ENCODE peak calls at places on chromosome 9, in nine cellular contexts. E, S, A, D, J, I, W, T and G are unnamed samples.
A peak's percentile ranks its signal among the peaks of the same experiment; 100 is the strongest.

GRCh38 chr9:38066167-38066906 is 2.7 kb downstream of the SHB start:
- DNase-seq in E (no peak), S (no peak), A (no peak), D (no peak), J (no peak), I (no peak), W (peak; percentile 71), T (no peak), G (no peak)

GRCh38 chr9:112711050-112711689 is 6.7 kb downstream of the INIP start:
- DNase-seq in E (peak; percentile 41), S (peak; percentile 70), A (peak; percentile 38), D (no peak), J (no peak), I (no peak), W (peak; percentile 29), T (no peak), G (peak; percentile 2)

GRCh38 chr9:91245432-91246313 is 116.0 kb downstream of the AUH start:
- DNase-seq in E (peak; percentile 32), S (peak; percentile 36), A (no peak), D (no peak), J (peak; percentile 67), I (no peak), W (peak; percentile 23), T (no peak), G (no peak)

GRCh38 chr9:5953743-5954707 is 61.4 kb downstream of the RANBP6 start:
- DNase-seq in E (no peak), S (peak; percentile 27), A (no peak), D (no peak), J (no peak), I (no peak), W (peak; percentile 55), T (no peak), G (no peak)

GRCh38 chr9:37443566-37443965 is 21.1 kb downstream of the GRHPR start:
- DNase-seq in E (no peak), S (no peak), A (no peak), D (no peak), J (no peak), I (no peak), W (no peak), T (no peak), G (no peak)

GRCh38 chr9:93081081-93081529 is 14.9 kb upstream of the CARD19 start:
- DNase-seq in E (peak; percentile 26), S (peak; percentile 68), A (peak; percentile 17), D (peak; percentile 8), J (no peak), I (peak; percentile 38), W (no peak), T (peak; percentile 6), G (no peak)

GRCh38 chr9:87556039-87556438 is 58.4 kb downstream of the DAPK1 start:
- DNase-seq in E (no peak), S (no peak), A (no peak), D (no peak), J (no peak), I (no peak), W (peak; percentile 32), T (no peak), G (no peak)

GRCh38 chr9:84811726-84812074 is 142.2 kb downstream of the NTRK2 start:
- DNase-seq in E (no peak), S (no peak), A (no peak), D (no peak), J (no peak), I (no peak), W (no peak), T (no peak), G (no peak)

GRCh38 chr9:115691686-115692085 is 461.9 kb upstream of the PAPPA start:
- DNase-seq in E (peak; percentile 83), S (peak; percentile 67), A (no peak), D (no peak), J (peak; percentile 54), I (no peak), W (no peak), T (no peak), G (no peak)

GRCh38 chr9:131714821-131715220 is 25.1 kb downstream of the RAPGEF1 start:
- DNase-seq in E (no peak), S (no peak), A (no peak), D (no peak), J (no peak), I (no peak), W (no peak), T (no peak), G (no peak)

GRCh38 chr9:98805506-98806272 is 1.8 kb upstream of the GALNT12 start:
- DNase-seq in E (peak; percentile 75), S (peak; percentile 91), A (no peak), D (no peak), J (no peak), I (no peak), W (peak; percentile 85), T (no peak), G (no peak)

GRCh38 chr9:113164536-113165300 is 13.9 kb downstream of the SLC31A2 start:
- DNase-seq in E (peak; percentile 62), S (peak; percentile 77), A (peak; percentile 21), D (peak; percentile 65), J (no peak), I (peak; percentile 58), W (no peak), T (no peak), G (no peak)

GRCh38 chr9:81874926-81875325 is 53.3 kb upstream of the SPATA31D4 start:
- DNase-seq in E (peak; percentile 91), S (peak; percentile 90), A (no peak), D (no peak), J (peak; percentile 85), I (no peak), W (no peak), T (no peak), G (no peak)

GRCh38 chr9:124012368-124013262 is 1.0 kb downstream of the LHX2 start:
- DNase-seq in E (no peak), S (no peak), A (no peak), D (no peak), J (no peak), I (no peak), W (no peak), T (no peak), G (no peak)

GRCh38 chr9:84170521-84171141 is 169.9 kb downstream of the SLC28A3 start:
- DNase-seq in E (peak; percentile 98), S (peak; percentile 98), A (peak; percentile 46), D (peak; percentile 60), J (peak; percentile 90), I (peak; percentile 86), W (peak; percentile 69), T (no peak), G (no peak)

GRCh38 chr9:12838546-12838945 is 63.7 kb downstream of the LURAP1L start:
- DNase-seq in E (peak; percentile 50), S (peak; percentile 62), A (no peak), D (no peak), J (no peak), I (no peak), W (no peak), T (no peak), G (no peak)

GRCh38 chr9:103889989-103890388 is 204.1 kb upstream of the SMC2 start:
- DNase-seq in E (no peak), S (no peak), A (no peak), D (no peak), J (no peak), I (no peak), W (no peak), T (no peak), G (no peak)

GRCh38 chr9:136238342-136238732 is 7.3 kb downstream of the QSOX2 start:
- DNase-seq in E (no peak), S (no peak), A (no peak), D (no peak), J (no peak), I (no peak), W (no peak), T (no peak), G (no peak)
- H3K4me1 ChIP-seq in E (no peaks in the 10 kb centered on the region), S (peaks cover 11% of the 10 kb centered on the region), A (peaks cover under 1% of the 10 kb centered on the region), D (no peaks in the 10 kb centered on the region), J (peaks cover 7% of the 10 kb centered on the region), I (no peaks in the 10 kb centered on the region), W (no peaks in the 10 kb centered on the region), T (peaks cover 12% of the 10 kb centered on the region), G (no peaks in the 10 kb centered on the region)

GRCh38 chr9:83061036-83061435 is 1.9 kb downstream of the RASEF start:
- DNase-seq in E (no peak), S (no peak), A (no peak), D (no peak), J (no peak), I (no peak), W (peak; percentile 63), T (no peak), G (no peak)
- H3K4me3 ChIP-seq in E (peak overlapping the region; percentile 64), S (no peak overlapping the region), A (no peak overlapping the region), D (no peak overlapping the region), J (no peak overlapping the region), I (no peak overlapping the region), W (no peak overlapping the region), T (no peak overlapping the region), G (no peak overlapping the region)

GRCh38 chr9:121318631-121319393 is 50.9 kb downstream of the GSN start:
- DNase-seq in E (no peak), S (no peak), A (no peak), D (peak; percentile 25), J (no peak), I (no peak), W (no peak), T (no peak), G (no peak)

GRCh38 chr9:121313458-121314152 is 45.6 kb downstream of the GSN start:
- DNase-seq in E (no peak), S (no peak), A (no peak), D (no peak), J (no peak), I (no peak), W (no peak), T (no peak), G (no peak)

GRCh38 chr9:121316852-121317373 is 49.0 kb downstream of the GSN start:
- DNase-seq in E (no peak), S (no peak), A (no peak), D (peak; percentile 17), J (no peak), I (no peak), W (no peak), T (no peak), G (no peak)

GRCh38 chr9:121317737-121318630 is 50.0 kb downstream of the GSN start:
- DNase-seq in E (no peak), S (no peak), A (no peak), D (peak; percentile 55), J (no peak), I (peak; percentile 77), W (peak; percentile 67), T (no peak), G (no peak)

GRCh38 chr9:121316378-121316777 is 48.4 kb downstream of the GSN start:
- DNase-seq in E (no peak), S (no peak), A (no peak), D (peak; percentile 20), J (no peak), I (no peak), W (no peak), T (no peak), G (no peak)
- H3K27ac ChIP-seq in E (no peak overlapping the region), S (no peak overlapping the region), A (no peak overlapping the region), D (peak overlapping the region; percentile 92), J (no peak overlapping the region), I (no peak overlapping the region), W (no peak overlapping the region), T (no peak overlapping the region), G (no peak overlapping the region)

DNA sequence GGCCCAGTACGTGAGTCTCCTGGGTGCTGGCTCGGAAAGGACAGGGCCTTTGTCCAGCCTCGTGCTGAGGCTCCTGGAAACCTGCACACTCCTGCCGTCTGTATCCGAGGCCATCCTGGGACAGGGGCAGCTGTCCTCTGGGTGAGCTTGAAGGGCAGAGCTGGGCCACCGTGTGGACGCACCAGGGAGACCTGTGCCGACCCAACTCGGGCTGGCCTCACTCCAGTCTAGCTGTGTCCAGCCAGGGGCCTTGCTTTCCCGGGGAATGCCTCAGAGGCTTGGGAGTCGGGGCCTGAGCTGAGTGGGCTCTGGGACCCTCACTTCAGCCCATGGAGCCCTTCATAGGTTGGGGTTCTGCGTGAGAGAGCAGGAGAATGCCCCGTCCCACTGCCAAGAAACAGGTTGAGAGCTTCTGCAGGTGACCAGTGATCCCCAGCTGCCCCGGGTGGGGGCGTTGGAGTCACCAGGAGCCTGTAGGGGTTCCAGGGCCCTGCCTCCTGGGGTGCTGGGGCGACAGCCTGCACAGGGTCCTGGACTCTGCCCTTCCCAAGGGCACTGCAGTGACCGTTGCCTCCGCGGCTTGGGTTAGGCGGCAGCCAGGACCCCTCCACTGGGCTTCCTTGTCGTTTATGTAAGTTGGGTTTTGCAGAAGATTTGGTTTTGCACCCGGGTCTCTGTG is 60.1 kb downstream of the COL5A1 start:
- DNase-seq in E (no peak), S (no peak), A (no peak), D (no peak), J (no peak), I (no peak), W (no peak), T (no peak), G (no peak)
- H3K4me1 ChIP-seq in E (peaks cover 12% of the 10 kb centered on the region), S (peaks cover 6% of the 10 kb centered on the region), A (peaks cover 25% of the 10 kb centered on the region), D (peaks cover 7% of the 10 kb centered on the region), J (peaks cover 4% of the 10 kb centered on the region), I (no peaks in the 10 kb centered on the region), W (no peaks in the 10 kb centered on the region), T (no peaks in the 10 kb centered on the region), G (peaks cover 5% of the 10 kb centered on the region)